ENCODE peak calls at places on chromosomes 11 and 22, in eight cellular contexts. S is AG08396; U is AG10803; Y is neuronal stem cell; A is HTR-8/SVneo; R is activated naive CD8-positive, alpha-beta T cell treated with anti-CD3 and anti-CD28 coated beads, Interleukin-2, amount 50 U/mL, for 24 hours; O is left ventricle myocardium inferior; H is cardiac fibroblast. T is an unnamed sample.

GRCh38 chr11:9269492-9270030 is 4.4 kb upstream of the DENND5A start:
- DNase-seq in S (no peak), U (peak; percentile 58), Y (no peak), A (no peak), R (no peak), O (no peak), H (peak; percentile 61), T (no peak)

GRCh38 chr11:68350759-68351449 is 38.5 kb downstream of the LRP5 start:
- DNase-seq in S (no peak), U (no peak), Y (no peak), A (no peak), R (no peak), O (no peak), H (no peak), T (no peak)

GRCh38 chr11:103803062-103803461 is 233.4 kb upstream of the DDI1 start:
- DNase-seq in S (no peak), U (peak; percentile 45), Y (no peak), A (no peak), R (no peak), O (no peak), H (peak; percentile 86), T (peak; percentile 22)

GRCh38 chr11:134571301-134571700 is 159.3 kb upstream of the B3GAT1 start:
- DNase-seq in S (no peak), U (no peak), Y (no peak), A (no peak), R (no peak), O (no peak), H (no peak), T (no peak)

GRCh38 chr22:25747245-25747944 is 5.4 kb downstream of the MYO18B start:
- DNase-seq in S (peak; percentile 93), U (peak; percentile 94), Y (no peak), A (peak; percentile 85), R (no peak), O (no peak), H (peak; percentile 91), T (peak; percentile 65)

GRCh38 chr11:119175493-119176077 is 7.1 kb downstream of the NLRX1 start:
- DNase-seq in S (peak; percentile 58), U (no peak), Y (no peak), A (peak; percentile 41), R (no peak), O (no peak), H (peak; percentile 32), T (peak; percentile 29)

GRCh38 chr22:45240137-45240809 is 421 bp downstream of the KIAA0930 start:
- DNase-seq in S (peak; percentile 35), U (no peak), Y (no peak), A (peak; percentile 10), R (peak; percentile 40), O (no peak), H (peak; percentile 29), T (no peak)

GRCh38 chr11:125188021-125188420 is 23.5 kb downstream of the PKNOX2 start:
- DNase-seq in S (no peak), U (no peak), Y (no peak), A (no peak), R (no peak), O (no peak), H (no peak), T (no peak)

GRCh38 chr11:10233581-10233980 is 60.4 kb downstream of the SBF2 start:
- DNase-seq in S (peak; percentile 39), U (peak; percentile 54), Y (no peak), A (peak; percentile 61), R (no peak), O (no peak), H (peak; percentile 61), T (peak; percentile 89)

GRCh38 chr11:47961383-47961782 is 19.0 kb upstream of the PTPRJ start:
- DNase-seq in S (no peak), U (no peak), Y (no peak), A (no peak), R (no peak), O (no peak), H (no peak), T (no peak)

GRCh38 chr22:49825944-49826602 is 1.6 kb downstream of the BRD1 start:
- DNase-seq in S (peak; percentile 57), U (peak; percentile 22), Y (no peak), A (no peak), R (peak; percentile 71), O (no peak), H (peak; percentile 24), T (peak; percentile 39)

GRCh38 chr11:67644042-67644441 is 4.5 kb upstream of the TBX10 start:
- DNase-seq in S (no peak), U (no peak), Y (no peak), A (no peak), R (no peak), O (no peak), H (no peak), T (no peak)

GRCh38 chr11:92277871-92278270 is 53.3 kb downstream of the FAT3 start:
- DNase-seq in S (no peak), U (no peak), Y (no peak), A (no peak), R (no peak), O (no peak), H (no peak), T (no peak)

GRCh38 chr22:26552466-26552865 is 37.5 kb downstream of the TPST2 start:
- DNase-seq in S (no peak), U (no peak), Y (no peak), A (no peak), R (no peak), O (no peak), H (no peak), T (no peak)

GRCh38 chr22:46731246-46732040 is 6.6 kb downstream of the CERK start:
- DNase-seq in S (peak; percentile 31), U (peak; percentile 39), Y (no peak), A (no peak), R (no peak), O (peak; percentile 72), H (no peak), T (no peak)

GRCh38 chr22:24460418-24461089 is 33.2 kb downstream of the ADORA2A start:
- DNase-seq in S (no peak), U (no peak), Y (no peak), A (no peak), R (no peak), O (no peak), H (peak; percentile 38), T (no peak)

GRCh38 chr11:91947215-91947614 is 277.4 kb upstream of the FAT3 start:
- DNase-seq in S (peak; percentile 13), U (peak; percentile 82), Y (no peak), A (peak; percentile 46), R (no peak), O (no peak), H (peak; percentile 20), T (peak; percentile 30)

GRCh38 chr22:36027579-36027959 is 1.1 kb downstream of the RBFOX2 start:
- DNase-seq in S (peak; percentile 28), U (no peak), Y (no peak), A (no peak), R (peak; percentile 6), O (no peak), H (peak; percentile 21), T (no peak)

GRCh38 chr11:60971520-60971919 is at the start of gene CD6:
- DNase-seq in S (no peak), U (no peak), Y (no peak), A (no peak), R (peak; percentile 67), O (no peak), H (no peak), T (no peak)

GRCh38 chr11:76798202-76798581 is 15.0 kb downstream of the TSKU start:
- DNase-seq in S (peak; percentile 5), U (no peak), Y (no peak), A (no peak), R (no peak), O (no peak), H (no peak), T (no peak)

GRCh38 chr22:22877523-22878210 is 9.9 kb upstream of the IGLL5 start:
- DNase-seq in S (peak; percentile 70), U (peak; percentile 40), Y (peak; percentile 64), A (peak; percentile 26), R (peak; percentile 83), O (peak; percentile 50), H (peak; percentile 68), T (peak; percentile 48)

GRCh38 chr11:7965386-7965785 is at the start of gene NLRP10:
- DNase-seq in S (peak; percentile 75), U (peak; percentile 89), Y (no peak), A (no peak), R (no peak), O (no peak), H (no peak), T (peak; percentile 90)

GRCh38 chr11:134033696-134034491 is 35.0 kb upstream of the JAM3 start:
- DNase-seq in S (peak; percentile 90), U (peak; percentile 84), Y (peak; percentile 72), A (peak; percentile 82), R (peak; percentile 71), O (peak; percentile 87), H (peak; percentile 88), T (peak; percentile 86)

GRCh38 chr11:12723410-12724297 is 49.4 kb downstream of the TEAD1 start:
- DNase-seq in S (no peak), U (no peak), Y (no peak), A (no peak), R (no peak), O (no peak), H (peak; percentile 29), T (no peak)

GRCh38 chr22:43273902-43274484 is 69.2 kb downstream of the SCUBE1 start:
- DNase-seq in S (peak; percentile 77), U (peak; percentile 58), Y (peak; percentile 54), A (peak; percentile 79), R (peak; percentile 31), O (no peak), H (peak; percentile 67), T (peak; percentile 33)

GRCh38 chr22:45207981-45208664 is 32.6 kb downstream of the KIAA0930 start:
- DNase-seq in S (no peak), U (peak; percentile 52), Y (no peak), A (no peak), R (no peak), O (no peak), H (no peak), T (peak; percentile 65)

GRCh38 chr11:59144096-59144495 is 1.4 kb downstream of the FAM111A start:
- DNase-seq in S (no peak), U (no peak), Y (no peak), A (no peak), R (no peak), O (no peak), H (no peak), T (no peak)

GRCh38 chr11:12272821-12273617 is 104.4 kb upstream of the PARVA start:
- DNase-seq in S (no peak), U (peak; percentile 60), Y (no peak), A (peak; percentile 57), R (no peak), O (no peak), H (no peak), T (peak; percentile 57)

T was measured in HFFc6.